ENCODE peak calls at places on chromosome 1, in six cellular contexts. W, E, J, O, K and C are unnamed samples.
A peak's percentile ranks its signal among the peaks of the same experiment; 100 is the strongest.

GRCh38 chr1:180213401-180214177 is 16.5 kb upstream of the LHX4 start:
- DNase-seq in J (peak; percentile 20), K (no peak), W (no peak), E (peak; percentile 65), O (peak; percentile 77), C (peak; percentile 30)

GRCh38 chr1:83631836-83632235 is 367.1 kb downstream of the TTLL7 start:
- DNase-seq in E (no peak), W (no peak), K (no peak), O (no peak), J (no peak), C (no peak)

GRCh38 chr1:92324784-92325183 is 25.9 kb downstream of the RPAP2 start:
- DNase-seq in W (no peak), E (no peak), K (no peak), J (no peak), O (no peak), C (no peak)

GRCh38 chr1:50368179-50369007 is 54.9 kb downstream of the DMRTA2 start:
- DNase-seq in O (peak; percentile 19), J (no peak), W (no peak), E (peak; percentile 79), K (no peak), C (peak; percentile 63)

GRCh38 chr1:112998592-112999235 is 42.7 kb upstream of the SLC16A1 start:
- DNase-seq in K (no peak), J (no peak), O (peak; percentile 20), W (peak; percentile 78), E (no peak), C (no peak)

GRCh38 chr1:193819376-193819775 is 633.0 kb upstream of the B3GALT2 start:
- DNase-seq in O (no peak), J (no peak), E (no peak), W (no peak), K (no peak), C (no peak)

GRCh38 chr1:21902378-21903012 is 34.6 kb downstream of the HSPG2 start:
- DNase-seq in W (no peak), E (no peak), O (no peak), K (no peak), J (no peak), C (peak; percentile 40)

GRCh38 chr1:200916681-200917080 is 22.0 kb downstream of the INAVA start:
- DNase-seq in K (no peak), W (no peak), J (no peak), E (no peak), O (no peak), C (no peak)

GRCh38 chr1:67618285-67619018 is 66.5 kb upstream of the GADD45A start:
- DNase-seq in J (no peak), O (peak; percentile 75), K (peak; percentile 95), W (peak; percentile 55), E (no peak), C (no peak)

GRCh38 chr1:199202331-199202730 is 563.5 kb downstream of the PTPRC start:
- DNase-seq in K (no peak), J (no peak), O (no peak), E (no peak), W (no peak), C (no peak)

GRCh38 chr1:1144122-1144842 is 28.4 kb upstream of the C1orf159 start:
- DNase-seq in J (peak; percentile 28), W (no peak), E (peak; percentile 51), K (no peak), O (no peak), C (peak; percentile 41)

GRCh38 chr1:155086182-155086741 is 7.6 kb downstream of the EFNA3 start:
- DNase-seq in K (no peak), O (peak; percentile 76), W (peak; percentile 62), E (peak; percentile 93), J (peak; percentile 74), C (peak; percentile 76)

GRCh38 chr1:63152572-63152971 is 169.8 kb upstream of the FOXD3 start:
- DNase-seq in O (peak; percentile 44), J (no peak), W (no peak), K (no peak), E (no peak), C (no peak)

GRCh38 chr1:233668725-233669294 is 54.9 kb downstream of the KCNK1 start:
- DNase-seq in E (no peak), K (peak; percentile 57), J (no peak), O (peak; percentile 91), W (peak; percentile 17), C (no peak)

GRCh38 chr1:26994772-26995625 is 1.5 kb downstream of the TRNP1 start:
- DNase-seq in K (no peak), E (no peak), W (no peak), O (no peak), J (no peak), C (no peak)